ENCODE peak calls at places on chromosome 10, in ten cellular contexts. M, V, S, C, N, T, L, A, E and B are unnamed samples.

GRCh38 chr10:116857156-116857555 is 7.9 kb downstream of the ENO4 start:
- DNase-seq in M (no peak), L (no peak), A (no peak), E (no peak), C (no peak), S (no peak), V (no peak), T (no peak), N (no peak), B (no peak)

GRCh38 chr10:78524342-78524741 is 490.7 kb downstream of the RPS24 start:
- DNase-seq in E (no peak), L (no peak), S (no peak), T (no peak), M (no peak), V (no peak), C (no peak), N (no peak), A (no peak), B (no peak)

GRCh38 chr10:47299989-47300931 is at the start of gene GDF10:
- DNase-seq in N (peak; percentile 47), A (no peak), S (no peak), L (peak; percentile 75), E (no peak), V (no peak), M (no peak), T (peak; percentile 29), C (peak; percentile 68), B (no peak)

GRCh38 chr10:70715853-70716795 is 43.8 kb downstream of the ADAMTS14 start:
- DNase-seq in L (no peak), V (peak; percentile 16), N (peak; percentile 23), M (peak; percentile 66), T (no peak), A (no peak), S (no peak), E (peak; percentile 45), C (peak; percentile 50), B (no peak)

GRCh38 chr10:26093229-26093628 is 123.3 kb upstream of the GAD2 start:
- DNase-seq in S (no peak), E (no peak), M (no peak), N (no peak), L (no peak), A (no peak), C (no peak), T (no peak), V (no peak), B (no peak)

GRCh38 chr10:75542902-75543301 is 111.5 kb downstream of the LRMDA start:
- DNase-seq in N (peak; percentile 49), L (no peak), A (no peak), E (peak; percentile 7), T (no peak), C (peak; percentile 47), S (peak; percentile 26), V (peak; percentile 90), M (no peak), B (no peak)

GRCh38 chr10:63666836-63667383 is 145.7 kb downstream of the REEP3 start:
- DNase-seq in T (no peak), L (no peak), A (no peak), S (no peak), E (peak; percentile 64), C (no peak), M (peak; percentile 74), N (no peak), V (peak; percentile 32), B (peak; percentile 20)

GRCh38 chr10:86371691-86372090 is 5.1 kb upstream of the GRID1 start:
- DNase-seq in T (peak; percentile 10), N (no peak), L (no peak), M (no peak), C (no peak), A (no peak), V (no peak), S (no peak), E (no peak), B (no peak)

GRCh38 chr10:88565072-88565471 is 18.0 kb downstream of the RNLS start:
- DNase-seq in S (no peak), M (peak; percentile 19), V (no peak), A (peak; percentile 50), N (peak; percentile 15), T (no peak), E (peak; percentile 2), L (no peak), C (no peak), B (peak; percentile 45)

GRCh38 chr10:77247076-77247561 is 390.5 kb downstream of the KCNMA1 start:
- DNase-seq in E (peak; percentile 8), C (no peak), N (peak; percentile 81), L (no peak), A (no peak), T (no peak), S (no peak), V (peak; percentile 52), M (no peak), B (no peak)

GRCh38 chr10:76883596-76883995 is 754.0 kb downstream of the KCNMA1 start:
- DNase-seq in S (no peak), C (no peak), A (no peak), N (no peak), L (no peak), T (no peak), V (no peak), M (no peak), E (no peak), B (no peak)

GRCh38 chr10:69661414-69662172 is 31.5 kb downstream of the FAM241B start:
- DNase-seq in A (no peak), E (no peak), T (no peak), L (no peak), C (no peak), V (no peak), M (no peak), N (no peak), S (no peak), B (no peak)

GRCh38 chr10:126373137-126373536 is 15.1 kb downstream of the ADAM12 start:
- DNase-seq in A (no peak), L (peak; percentile 60), V (no peak), T (no peak), M (no peak), E (no peak), C (no peak), N (no peak), S (peak; percentile 51), B (no peak)

GRCh38 chr10:69655124-69655867 is 25.2 kb downstream of the FAM241B start:
- DNase-seq in M (no peak), S (no peak), N (no peak), L (peak; percentile 46), T (no peak), V (no peak), C (no peak), A (no peak), E (no peak), B (no peak)

GRCh38 chr10:113788604-113789083 is 37.2 kb downstream of the PLEKHS1 start:
- DNase-seq in C (no peak), T (no peak), E (peak; percentile 51), S (peak; percentile 36), M (peak; percentile 92), V (peak; percentile 61), N (peak; percentile 40), A (peak; percentile 35), L (no peak), B (peak; percentile 76)

GRCh38 chr10:29658984-29659769 is 24.4 kb upstream of the SVIL start:
- DNase-seq in A (peak; percentile 88), S (peak; percentile 62), V (peak; percentile 74), L (no peak), C (peak; percentile 36), T (peak; percentile 54), M (peak; percentile 97), N (peak; percentile 86), E (peak; percentile 82), B (peak; percentile 97)